ENCODE peak calls at places on chromosomes 16 and 17, in ten cellular contexts. X is cardiac muscle cell; P is effector memory CD4-positive, alpha-beta T cell; Z is pancreas; A is stomach; Y is endothelial cell of umbilical vein; R is transverse colon; O is AG04450; D is PC-3; N is left ventricle myocardium inferior. F is an unnamed sample. For H3K27me3, the result is how much of the 10 kb centered on the place peaks cover.

GRCh38 chr17:37360632-37361031 is 15.2 kb upstream of the C17orf78 start:
- DNase-seq in X (peak), P (no peak), Z (no peak), A (no peak), Y (no peak), R (no peak), O (no peak), D (peak), N (no peak), F (no peak)

GRCh38 chr16:89210904-89211515 is 6.5 kb upstream of the ZNF778 start:
- DNase-seq in X (no peak), P (no peak), Z (no peak), A (no peak), Y (no peak), R (no peak), O (no peak), D (no peak), N (no peak), F (no peak)

GRCh38 chr17:74045608-74046007 is 157.9 kb upstream of the RPL38 start:
- DNase-seq in X (no peak), P (no peak), Z (no peak), A (no peak), Y (no peak), R (no peak), O (no peak), D (peak), N (no peak), F (no peak)

GRCh38 chr16:10878644-10879498 is 1.9 kb downstream of the CIITA start:
- DNase-seq in X (peak), P (no peak), Z (peak), A (peak), Y (no peak), R (peak), O (no peak), D (peak), N (peak), F (peak)

GRCh38 chr16:86575754-86576557 is 2.4 kb upstream of the FOXL1 start:
- DNase-seq in X (peak), P (no peak), Z (peak), A (peak), Y (peak), R (peak), O (peak), D (peak), N (peak), F (peak)

GRCh38 chr17:34579979-34580684 is 750 bp downstream of the TMEM132E start:
- DNase-seq in X (peak), P (no peak), Z (peak), A (no peak), Y (peak), R (no peak), O (no peak), D (no peak), N (peak), F (no peak)

GRCh38 chr17:8121531-8122390 is 2.1 kb downstream of the HES7 start:
- DNase-seq in X (peak), P (no peak), Z (peak), A (no peak), Y (peak), R (peak), O (no peak), D (peak), N (no peak), F (peak)

GRCh38 chr17:80110927-80111701 is 9.7 kb downstream of the GAA start:
- DNase-seq in X (no peak), P (no peak), Z (no peak), A (peak), Y (no peak), R (no peak), O (no peak), D (no peak), N (no peak), F (no peak)

GRCh38 chr17:29046440-29046839 is 3.5 kb downstream of the PIPOX start:
- DNase-seq in X (peak), P (no peak), Z (no peak), A (no peak), Y (no peak), R (no peak), O (no peak), D (no peak), N (no peak), F (no peak)
- H3K27me3 ChIP-seq in X (under half), P (under half), Z (under half), A (under half), Y (under half), R (under half), O (under half), D (under half), N (under half), F (under half)

GRCh38 chr16:2157480-2158261 is 2.1 kb downstream of the TRAF7 start:
- DNase-seq in X (no peak), P (no peak), Z (peak), A (peak), Y (no peak), R (peak), O (no peak), D (no peak), N (no peak), F (no peak)

GRCh38 chr16:2156025-2156848 is 655 bp downstream of the TRAF7 start:
- DNase-seq in X (peak), P (no peak), Z (peak), A (no peak), Y (peak), R (no peak), O (no peak), D (peak), N (no peak), F (peak)

GRCh38 chr16:2159052-2159838 is 3.7 kb downstream of the TRAF7 start:
- DNase-seq in X (peak), P (no peak), Z (peak), A (peak), Y (peak), R (peak), O (no peak), D (no peak), N (no peak), F (no peak)

GRCh38 chr16:2156849-2157224 is 1.3 kb downstream of the TRAF7 start:
- DNase-seq in X (no peak), P (no peak), Z (peak), A (no peak), Y (no peak), R (no peak), O (no peak), D (no peak), N (no peak), F (peak)

GRCh38 chr16:2158262-2158638 is 2.7 kb downstream of the TRAF7 start:
- DNase-seq in X (no peak), P (no peak), Z (peak), A (no peak), Y (no peak), R (no peak), O (no peak), D (no peak), N (no peak), F (peak)
- H3K27me3 ChIP-seq in X (under half), P (under half), Z (under half), A (under half), Y (under half), R (under half), O (under half), D (under half), N (under half), F (under half)

DNA sequence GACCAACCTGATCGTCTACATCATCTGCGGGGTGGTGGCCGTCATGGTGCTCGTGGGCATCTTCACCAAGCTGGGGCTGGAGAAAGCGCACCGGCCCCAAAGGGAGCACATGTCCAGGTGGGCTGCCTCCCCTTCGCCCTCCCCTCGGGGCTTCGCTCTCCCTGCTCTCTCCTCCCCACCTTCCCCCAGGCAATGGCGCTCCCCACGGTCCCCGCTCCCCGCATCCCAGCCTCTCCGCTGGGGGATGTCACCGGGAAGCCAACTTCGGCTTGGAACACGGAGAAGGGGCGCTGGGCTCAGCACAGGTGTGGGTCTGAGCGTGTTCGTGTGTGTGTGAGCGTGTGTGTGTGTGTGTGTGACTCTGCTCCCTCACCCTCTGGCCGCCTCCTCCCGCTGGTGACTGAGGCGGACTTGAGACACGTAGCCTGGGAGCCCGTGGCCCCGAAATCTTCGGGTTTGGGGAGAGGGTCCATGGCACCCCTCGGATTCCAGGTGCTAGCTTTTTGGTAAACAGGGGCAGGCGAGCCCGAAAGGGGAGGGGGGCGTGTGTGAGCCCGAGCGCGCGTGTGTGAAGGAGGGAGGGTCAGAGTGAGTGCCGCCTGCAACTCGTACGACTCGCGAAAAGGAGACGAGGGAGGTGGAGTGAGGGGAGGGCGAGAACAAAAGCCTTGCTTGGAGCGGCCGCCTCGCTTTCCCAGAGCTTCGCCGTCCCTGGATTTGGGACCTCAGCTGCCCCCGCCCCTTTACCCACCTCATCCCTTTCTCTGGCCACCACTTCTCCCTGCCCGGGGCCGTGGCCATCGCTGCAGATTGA is 1.3 kb downstream of the SHISA9 start:
- DNase-seq in X (no peak), P (no peak), Z (no peak), A (no peak), Y (no peak), R (no peak), O (no peak), D (no peak), N (no peak), F (no peak)
- H3K27me3 ChIP-seq in X (half or more), P (under half), Z (under half), A (half or more), Y (half or more), R (half or more), O (under half), D (under half), N (half or more), F (half or more)

GRCh38 chr16:56199164-56199563 is 7.9 kb downstream of the GNAO1 start:
- DNase-seq in X (no peak), P (no peak), Z (no peak), A (no peak), Y (no peak), R (no peak), O (no peak), D (no peak), N (no peak), F (no peak)
- H3K27me3 ChIP-seq in X (under half), P (under half), Z (under half), A (under half), Y (under half), R (under half), O (under half), D (under half), N (under half), F (under half)

GRCh38 chr17:77045441-77046041 is 95.2 kb upstream of the SEC14L1 start:
- DNase-seq in X (peak), P (no peak), Z (no peak), A (no peak), Y (no peak), R (no peak), O (no peak), D (peak), N (no peak), F (no peak)

GRCh38 chr17:77054926-77055325 is 85.8 kb upstream of the SEC14L1 start:
- DNase-seq in X (no peak), P (no peak), Z (no peak), A (no peak), Y (no peak), R (no peak), O (no peak), D (no peak), N (no peak), F (no peak)

DNA sequence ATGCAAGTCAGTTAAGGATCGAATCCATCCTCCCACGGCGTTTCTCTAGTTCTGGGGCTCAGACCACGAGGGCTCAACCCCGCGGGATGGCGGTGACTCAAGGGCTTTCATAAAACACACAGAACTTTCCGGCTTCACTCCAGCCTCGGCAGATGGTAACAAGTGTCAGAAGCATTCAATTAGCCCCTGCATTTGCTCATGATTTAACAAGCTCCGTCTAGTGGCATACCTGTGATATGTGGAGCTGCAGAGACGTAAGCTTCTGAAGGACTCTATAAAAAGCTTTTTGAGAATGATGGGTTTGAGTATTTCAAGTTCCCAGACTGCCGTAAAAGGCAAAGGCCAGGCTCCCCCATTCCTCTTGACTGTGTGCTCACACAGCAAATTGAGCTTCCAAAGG is 91.3 kb upstream of the SEC14L1 start:
- DNase-seq in X (no peak), P (no peak), Z (no peak), A (no peak), Y (no peak), R (no peak), O (no peak), D (no peak), N (no peak), F (no peak)
- H3K27me3 ChIP-seq in X (under half), P (under half), Z (under half), A (half or more), Y (under half), R (half or more), O (under half), D (under half), N (half or more), F (under half)

DNA sequence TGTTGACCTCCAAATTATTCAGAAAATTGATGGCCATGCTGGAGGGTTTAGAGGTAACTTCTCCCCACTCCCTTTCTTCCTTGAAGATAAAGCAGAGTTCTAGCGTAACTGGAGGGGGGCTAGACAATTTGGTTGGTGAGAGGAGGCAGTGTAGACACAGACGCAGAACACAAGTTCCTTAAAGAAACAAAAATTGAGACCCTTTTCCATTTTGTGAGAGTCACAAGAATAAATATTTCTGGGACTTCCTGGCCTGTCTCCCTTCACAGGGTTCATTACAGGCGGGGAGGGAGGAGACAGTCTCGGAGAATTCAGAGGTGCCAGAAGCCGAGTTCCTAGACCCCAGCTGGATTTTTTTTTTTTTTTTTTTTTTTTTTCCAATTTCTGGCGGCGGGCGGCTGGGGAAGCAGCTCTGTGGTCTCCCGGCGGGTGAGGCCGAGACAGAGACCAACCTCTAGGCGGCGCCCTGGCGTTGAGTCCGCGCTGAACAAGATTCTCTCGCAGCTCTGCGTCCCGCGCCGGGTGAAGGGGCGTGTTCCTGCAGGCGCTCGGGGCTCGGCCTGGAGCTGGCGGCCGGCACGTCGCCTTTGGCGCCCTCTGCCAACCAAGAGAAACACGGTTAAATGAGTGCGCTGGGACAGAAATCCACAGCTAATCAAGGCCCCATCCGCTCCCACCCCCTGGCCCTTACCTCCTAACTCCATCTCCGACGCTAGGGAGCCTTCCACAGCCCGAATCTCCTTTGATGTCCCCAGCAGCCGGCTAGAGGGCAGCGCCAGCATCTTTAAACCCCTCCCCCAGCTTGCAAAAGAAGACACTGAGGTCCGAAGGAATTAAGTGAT is 10.2 kb upstream of the HOXB9 start:
- DNase-seq in X (peak), P (no peak), Z (peak), A (peak), Y (peak), R (peak), O (no peak), D (peak), N (peak), F (peak)
- H3K27me3 ChIP-seq in X (half or more), P (half or more), Z (half or more), A (half or more), Y (half or more), R (half or more), O (half or more), D (under half), N (half or more), F (half or more)

GRCh38 chr16:707062-707538 is 1.5 kb upstream of the FBXL16 start:
- DNase-seq in X (no peak), P (no peak), Z (no peak), A (no peak), Y (no peak), R (no peak), O (no peak), D (no peak), N (no peak), F (no peak)
- H3K27me3 ChIP-seq in X (half or more), P (half or more), Z (under half), A (half or more), Y (under half), R (half or more), O (half or more), D (under half), N (half or more), F (half or more)